ENCODE peak calls at places on chromosome 11, in four cellular contexts. E is activated T-cell treated with anti-CD3 and anti-CD28 coated beads for 24 hours, T is iris pigment epithelial cell, O is glutamatergic neuron. X is an unnamed sample.
A peak's percentile ranks its signal among the peaks of the same experiment; 100 is the strongest.

GRCh38 chr11:12717851-12718291 is 43.6 kb downstream of the TEAD1 start:
- DNase-seq in E (peak; percentile 39), O (no peak), T (no peak), X (peak; percentile 19)

GRCh38 chr11:10298342-10298741 is 4.3 kb upstream of the SBF2 start:
- DNase-seq in E (no peak), O (no peak), T (peak; percentile 99), X (no peak)

GRCh38 chr11:117633186-117633585 is 163.8 kb downstream of the DSCAML1 start:
- DNase-seq in O (no peak), E (no peak), T (no peak), X (no peak)

GRCh38 chr11:945986-946385 is 20.3 kb downstream of the AP2A2 start:
- DNase-seq in E (no peak), O (no peak), T (peak; percentile 57), X (no peak)

GRCh38 chr11:78147807-78148206 is 8.4 kb upstream of the ALG8 start:
- DNase-seq in O (no peak), T (no peak), E (no peak), X (no peak)

GRCh38 chr11:118098996-118099837 is 12.5 kb upstream of the SMIM35 start:
- DNase-seq in T (no peak), E (no peak), O (peak; percentile 87), X (no peak)

GRCh38 chr11:16347928-16348685 is 8.2 kb downstream of the SOX6 start:
- DNase-seq in E (no peak), T (no peak), O (no peak), X (no peak)

GRCh38 chr11:124339671-124340447 is 19.9 kb upstream of the OR8D2 start:
- DNase-seq in T (no peak), O (no peak), E (no peak), X (no peak)

GRCh38 chr11:45232341-45233080 is 53.6 kb downstream of the SYT13 start:
- DNase-seq in O (no peak), E (no peak), T (no peak), X (no peak)

GRCh38 chr11:72712168-72712721 is 38.0 kb upstream of the PDE2A start:
- DNase-seq in T (no peak), O (no peak), E (no peak), X (no peak)

GRCh38 chr11:19498986-19499669 is 213.5 kb upstream of the NAV2 start:
- DNase-seq in T (peak; percentile 57), E (no peak), O (no peak), X (no peak)

GRCh38 chr11:131544591-131544990 is 174.2 kb downstream of the NTM start:
- DNase-seq in T (no peak), E (no peak), O (no peak), X (no peak)

GRCh38 chr11:88338223-88338661 is 706 bp upstream of the CTSC start:
- DNase-seq in T (peak; percentile 94), O (no peak), E (peak; percentile 60), X (no peak)

GRCh38 chr11:126363706-126364245 is 8.3 kb downstream of the ST3GAL4 start:
- DNase-seq in O (no peak), T (no peak), E (no peak), X (no peak)

GRCh38 chr11:119100246-119100959 is 1.2 kb downstream of the DPAGT1 start:
- DNase-seq in O (no peak), T (peak; percentile 34), E (no peak), X (no peak)

GRCh38 chr11:65468874-65469333 is 29.9 kb upstream of the MALAT1 start:
- DNase-seq in O (no peak), T (no peak), E (no peak), X (no peak)

GRCh38 chr11:125441648-125442410 is 54.2 kb downstream of the FEZ1 start:
- DNase-seq in O (no peak), E (no peak), T (no peak), X (no peak)

GRCh38 chr11:63504933-63505586 is 824 bp upstream of the LGALS12 start:
- DNase-seq in T (no peak), O (no peak), E (no peak), X (no peak)

GRCh38 chr11:34274712-34275398 is 83.0 kb downstream of the ABTB2 start:
- DNase-seq in E (no peak), T (peak; percentile 86), O (no peak), X (no peak)

GRCh38 chr11:11382858-11383532 is 29.9 kb upstream of the CSNK2A3 start:
- DNase-seq in O (no peak), T (no peak), E (no peak), X (no peak)

GRCh38 chr11:46252373-46252914 is 25.0 kb upstream of the CREB3L1 start:
- DNase-seq in E (no peak), O (no peak), T (peak; percentile 40), X (no peak)

GRCh38 chr11:20374746-20375305 is 11.3 kb downstream of the HTATIP2 start:
- DNase-seq in E (no peak), O (no peak), T (peak; percentile 43), X (no peak)

GRCh38 chr11:115869780-115870431 is 365.7 kb upstream of the CADM1 start:
- DNase-seq in E (no peak), O (peak; percentile 74), T (peak; percentile 3), X (no peak)

GRCh38 chr11:44988111-44988510 is 37.4 kb upstream of the TP53I11 start:
- DNase-seq in E (no peak), T (no peak), O (no peak), X (no peak)

GRCh38 chr11:14500181-14500651 is 605 bp upstream of the COPB1 start:
- DNase-seq in T (peak; percentile 82), O (no peak), E (peak; percentile 15), X (no peak)

GRCh38 chr11:85682330-85683305 is 3.4 kb downstream of the CCDC89 start:
- DNase-seq in O (no peak), E (peak; percentile 60), T (peak; percentile 23), X (peak; percentile 70)

GRCh38 chr11:103091441-103091809 is 535 bp downstream of the DCUN1D5 start:
- DNase-seq in T (peak; percentile 51), E (peak; percentile 42), O (peak; percentile 61), X (no peak)

GRCh38 chr11:61281581-61282250 is 13.4 kb downstream of the VWCE start:
- DNase-seq in T (peak; percentile 53), E (peak; percentile 27), O (peak; percentile 86), X (no peak)

GRCh38 chr11:64790205-64791095 is 12.1 kb upstream of the SF1 start:
- DNase-seq in T (no peak), E (no peak), O (no peak), X (no peak)

GRCh38 chr11:119860561-119861094 is 131.6 kb upstream of the NECTIN1 start:
- DNase-seq in O (peak; percentile 2), E (no peak), T (no peak), X (no peak)

GRCh38 chr11:83819936-83820549 is 533.9 kb upstream of the CCDC90B start:
- DNase-seq in E (no peak), O (no peak), T (peak; percentile 74), X (no peak)

GRCh38 chr11:24496728-24497396 is at the start of gene LUZP2:
- DNase-seq in T (peak; percentile 36), O (peak; percentile 77), E (no peak), X (no peak)

GRCh38 chr11:82978422-82979099 is 77.0 kb downstream of the DDIAS start:
- DNase-seq in E (no peak), O (no peak), T (peak; percentile 91), X (no peak)

X was measured in stimulated activated CD4-positive, alpha-beta T cell treated with anti-CD3 and anti-CD28 coated beads, TNF-alpha, amount 100 ng/mL, for 24 hours.